ENCODE peak calls at places on chromosomes 7 and 10, in eight cellular contexts. T is left ventricle myocardium inferior, F is mucosa of descending colon, I is tibial nerve, X is GM23248, R is adrenal gland, J is A673, Y is colonic mucosa. Q is an unnamed sample. For H3K4me1, the result is how much of the 10 kb centered on the place peaks cover.

GRCh38 chr10:102612964-102613275 is 31.4 kb upstream of the TRIM8 start:
- DNase-seq in T (no peak), F (no peak), I (no peak), X (no peak), R (no peak), J (no peak), Y (peak), Q (peak)

GRCh38 chr7:31307941-31308340 is 32.6 kb downstream of the NEUROD6 start:
- DNase-seq in T (no peak), F (no peak), I (no peak), X (no peak), R (no peak), J (no peak), Y (no peak), Q (no peak)

GRCh38 chr7:47627580-47628283 is 45.8 kb upstream of the TNS3 start:
- DNase-seq in T (no peak), F (no peak), I (no peak), X (no peak), R (no peak), J (no peak), Y (no peak), Q (no peak)

GRCh38 chr10:85976267-85976793 is 390.3 kb downstream of the GRID1 start:
- DNase-seq in T (no peak), F (no peak), I (no peak), X (no peak), R (no peak), J (no peak), Y (no peak), Q (no peak)

GRCh38 chr7:952548-953441 is 1.7 kb downstream of the ADAP1 start:
- DNase-seq in T (peak), F (peak), I (no peak), X (no peak), R (no peak), J (no peak), Y (no peak), Q (no peak)

GRCh38 chr7:156607332-156608175 is 33.0 kb upstream of the RNF32 start:
- DNase-seq in T (no peak), F (no peak), I (no peak), X (peak), R (no peak), J (no peak), Y (no peak), Q (no peak)

GRCh38 chr7:17802056-17802455 is 138.2 kb downstream of the SNX13 start:
- DNase-seq in T (no peak), F (no peak), I (no peak), X (peak), R (no peak), J (no peak), Y (no peak), Q (no peak)

GRCh38 chr7:141649865-141650499 is 52.0 kb downstream of the DENND11 start:
- DNase-seq in T (no peak), F (peak), I (no peak), X (peak), R (peak), J (peak), Y (peak), Q (no peak)

GRCh38 chr7:3112499-3113134 is 69.0 kb upstream of the CARD11 start:
- DNase-seq in T (no peak), F (no peak), I (no peak), X (no peak), R (no peak), J (peak), Y (no peak), Q (no peak)

GRCh38 chr10:61815505-61815904 is 86.0 kb upstream of the ARID5B start:
- DNase-seq in T (no peak), F (no peak), I (no peak), X (no peak), R (no peak), J (peak), Y (no peak), Q (no peak)

GRCh38 chr10:128431997-128432396 is 305.8 kb upstream of the MKI67 start:
- DNase-seq in T (no peak), F (no peak), I (no peak), X (no peak), R (no peak), J (no peak), Y (no peak), Q (no peak)
- H3K4me1 ChIP-seq in T (under half), F (under half), I (under half), X (under half), R (under half), J (under half), Y (under half), Q (under half)

DNA sequence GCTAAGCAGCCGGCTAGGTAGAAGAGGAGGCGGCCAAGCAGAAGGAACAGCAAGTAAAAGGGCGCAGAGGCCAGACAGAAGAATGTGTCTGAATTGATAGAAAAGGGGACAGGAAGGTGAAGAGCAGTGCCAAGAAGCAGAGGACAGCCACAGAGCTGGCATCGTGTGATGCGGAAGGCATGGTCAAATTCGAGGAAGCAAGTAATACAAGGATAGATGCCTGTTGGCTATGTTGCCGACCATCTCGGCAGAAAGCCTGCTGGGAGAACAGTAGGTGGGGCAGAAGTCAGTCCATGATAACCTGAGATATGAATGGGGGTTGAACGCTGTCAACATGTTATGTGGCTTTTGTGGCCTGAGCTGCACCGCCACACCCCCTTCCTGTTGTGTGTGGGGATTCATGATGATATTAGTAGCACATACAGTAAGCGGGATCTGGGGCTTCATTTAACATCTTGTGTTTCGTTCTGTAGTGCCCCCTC is 25.7 kb downstream of the ST8SIA6 start:
- DNase-seq in T (no peak), F (peak), I (no peak), X (no peak), R (no peak), J (no peak), Y (no peak), Q (peak)
- H3K4me1 ChIP-seq in T (under half), F (under half), I (under half), X (under half), R (under half), J (under half), Y (under half), Q (under half)

GRCh38 chr10:110861930-110862677 is 9.6 kb upstream of the PDCD4 start:
- DNase-seq in T (no peak), F (no peak), I (no peak), X (peak), R (no peak), J (no peak), Y (no peak), Q (no peak)

GRCh38 chr10:110863956-110864355 is 7.8 kb upstream of the PDCD4 start:
- DNase-seq in T (no peak), F (no peak), I (no peak), X (no peak), R (no peak), J (no peak), Y (no peak), Q (no peak)

GRCh38 chr10:110861476-110861875 is 10.3 kb upstream of the PDCD4 start:
- DNase-seq in T (no peak), F (no peak), I (no peak), X (no peak), R (no peak), J (no peak), Y (no peak), Q (no peak)

GRCh38 chr10:110863361-110863760 is 8.4 kb upstream of the PDCD4 start:
- DNase-seq in T (no peak), F (no peak), I (no peak), X (peak), R (no peak), J (no peak), Y (no peak), Q (no peak)

GRCh38 chr10:110862961-110863360 is 8.8 kb upstream of the PDCD4 start:
- DNase-seq in T (no peak), F (no peak), I (no peak), X (no peak), R (no peak), J (no peak), Y (no peak), Q (no peak)
- H3K4me1 ChIP-seq in T (under half), F (half or more), I (half or more), X (under half), R (under half), J (under half), Y (under half), Q (half or more)

DNA sequence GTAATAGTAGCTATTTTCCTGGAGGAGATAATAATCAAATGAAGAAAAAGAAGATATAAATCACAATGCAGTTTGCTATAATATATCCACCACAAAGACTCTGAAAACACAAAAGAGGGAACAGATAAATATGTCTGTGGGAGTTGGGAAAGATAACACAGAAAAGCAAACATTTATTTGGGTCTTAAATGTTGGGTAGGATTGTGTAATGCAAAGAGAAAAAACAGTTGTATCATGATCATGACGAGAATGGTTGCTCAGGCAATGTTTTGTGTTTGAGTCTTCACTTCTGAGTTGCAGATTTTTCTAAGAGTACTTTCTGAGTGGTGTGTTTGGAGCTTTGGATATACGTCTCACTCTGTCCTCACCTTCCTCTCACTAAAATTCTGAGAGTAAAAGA is 437.5 kb downstream of the TFEC start:
- DNase-seq in T (no peak), F (no peak), I (no peak), X (no peak), R (no peak), J (no peak), Y (no peak), Q (no peak)
- H3K4me1 ChIP-seq in T (under half), F (under half), I (under half), X (under half), R (under half), J (under half), Y (under half), Q (under half)

GRCh38 chr10:26478061-26478460 is 39.9 kb downstream of the APBB1IP start:
- DNase-seq in T (no peak), F (no peak), I (no peak), X (no peak), R (no peak), J (no peak), Y (no peak), Q (no peak)

GRCh38 chr10:26481914-26482550 is 43.9 kb downstream of the APBB1IP start:
- DNase-seq in T (no peak), F (no peak), I (no peak), X (no peak), R (no peak), J (no peak), Y (no peak), Q (no peak)

GRCh38 chr10:26483554-26483953 is 45.4 kb downstream of the APBB1IP start:
- DNase-seq in T (no peak), F (no peak), I (no peak), X (no peak), R (no peak), J (no peak), Y (no peak), Q (no peak)

GRCh38 chr10:26479766-26480492 is 41.8 kb downstream of the APBB1IP start:
- DNase-seq in T (no peak), F (no peak), I (no peak), X (no peak), R (no peak), J (no peak), Y (no peak), Q (peak)

DNA sequence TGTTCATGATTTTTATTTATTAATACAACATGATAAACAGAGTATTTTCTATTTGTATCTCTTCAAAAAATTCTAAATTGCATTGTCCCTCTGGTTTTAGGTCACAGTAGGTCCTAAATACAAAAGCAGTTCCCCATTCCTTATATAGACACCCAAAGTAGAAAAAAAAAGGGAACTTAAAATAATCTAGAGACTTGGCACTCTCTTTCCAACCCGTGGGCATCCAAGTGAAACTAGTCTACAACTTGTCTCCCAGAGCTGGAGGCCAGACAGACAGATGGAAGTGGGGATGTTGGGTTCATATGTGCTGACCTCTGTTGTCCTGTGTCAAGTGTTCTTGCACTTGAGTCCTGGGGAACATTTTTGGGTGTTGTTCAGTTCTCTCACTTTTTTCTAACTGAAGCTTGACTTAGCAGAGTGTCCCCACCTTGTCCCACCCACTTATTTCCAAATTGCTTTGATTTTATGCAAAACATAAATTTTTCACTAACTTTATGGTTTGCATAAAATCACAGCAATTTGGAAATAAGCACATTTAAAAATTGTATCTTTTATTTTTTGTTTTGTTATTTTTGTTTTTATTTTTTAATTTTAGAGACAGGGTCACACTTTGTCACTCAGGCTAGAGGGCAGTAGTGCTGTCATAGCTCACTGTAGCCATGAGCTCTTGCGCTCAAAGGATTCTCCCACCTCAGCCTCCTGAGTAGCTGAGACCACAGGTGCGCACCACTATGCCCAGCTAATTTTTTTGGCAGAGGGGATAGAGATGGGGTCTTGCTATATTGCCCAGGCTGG is 43.0 kb downstream of the APBB1IP start:
- DNase-seq in T (no peak), F (no peak), I (no peak), X (no peak), R (no peak), J (no peak), Y (no peak), Q (no peak)
- H3K4me1 ChIP-seq in T (under half), F (under half), I (under half), X (under half), R (under half), J (under half), Y (under half), Q (half or more)

GRCh38 chr7:42232275-42232674 is 4.7 kb downstream of the GLI3 start:
- DNase-seq in T (no peak), F (no peak), I (no peak), X (peak), R (no peak), J (peak), Y (no peak), Q (no peak)

GRCh38 chr7:42235734-42236133 is 1.3 kb downstream of the GLI3 start:
- DNase-seq in T (no peak), F (no peak), I (no peak), X (peak), R (peak), J (peak), Y (no peak), Q (no peak)

GRCh38 chr7:42233166-42233565 is 3.8 kb downstream of the GLI3 start:
- DNase-seq in T (no peak), F (no peak), I (no peak), X (peak), R (no peak), J (peak), Y (no peak), Q (no peak)

GRCh38 chr7:42234736-42235135 is 2.3 kb downstream of the GLI3 start:
- DNase-seq in T (no peak), F (no peak), I (no peak), X (no peak), R (no peak), J (no peak), Y (no peak), Q (no peak)

DNA sequence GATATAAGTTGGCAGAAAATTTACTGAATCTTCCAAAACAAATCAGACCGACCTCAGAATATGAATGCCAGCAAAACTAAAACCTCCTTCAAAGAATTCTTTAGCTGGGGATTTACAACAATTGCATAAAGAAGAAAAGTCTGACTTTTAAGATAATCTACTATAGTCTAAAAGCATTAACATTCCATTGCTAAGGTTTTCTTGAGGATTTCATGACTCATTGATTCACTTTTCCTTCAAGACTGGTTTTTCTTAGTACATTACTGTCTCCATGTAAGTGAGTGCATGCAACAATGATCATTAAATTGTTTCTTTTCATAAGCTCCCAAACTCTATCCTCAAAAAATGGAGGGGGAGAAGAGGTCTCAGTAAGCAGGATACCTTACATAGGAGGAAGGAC is 3.1 kb downstream of the GLI3 start:
- DNase-seq in T (no peak), F (no peak), I (no peak), X (peak), R (no peak), J (peak), Y (no peak), Q (no peak)
- H3K4me1 ChIP-seq in T (under half), F (under half), I (under half), X (under half), R (under half), J (half or more), Y (under half), Q (under half)

GRCh38 chr10:79321494-79321882 is 25.8 kb upstream of the PPIF start:
- DNase-seq in T (no peak), F (no peak), I (no peak), X (no peak), R (no peak), J (no peak), Y (no peak), Q (peak)

GRCh38 chr10:79321951-79322350 is 25.3 kb upstream of the PPIF start:
- DNase-seq in T (no peak), F (no peak), I (no peak), X (no peak), R (no peak), J (no peak), Y (no peak), Q (no peak)

GRCh38 chr10:79324032-79324695 is 23.1 kb upstream of the PPIF start:
- DNase-seq in T (no peak), F (no peak), I (no peak), X (no peak), R (no peak), J (no peak), Y (no peak), Q (peak)

GRCh38 chr10:79323602-79324001 is 23.7 kb upstream of the PPIF start:
- DNase-seq in T (no peak), F (no peak), I (no peak), X (no peak), R (no peak), J (no peak), Y (no peak), Q (no peak)

DNA sequence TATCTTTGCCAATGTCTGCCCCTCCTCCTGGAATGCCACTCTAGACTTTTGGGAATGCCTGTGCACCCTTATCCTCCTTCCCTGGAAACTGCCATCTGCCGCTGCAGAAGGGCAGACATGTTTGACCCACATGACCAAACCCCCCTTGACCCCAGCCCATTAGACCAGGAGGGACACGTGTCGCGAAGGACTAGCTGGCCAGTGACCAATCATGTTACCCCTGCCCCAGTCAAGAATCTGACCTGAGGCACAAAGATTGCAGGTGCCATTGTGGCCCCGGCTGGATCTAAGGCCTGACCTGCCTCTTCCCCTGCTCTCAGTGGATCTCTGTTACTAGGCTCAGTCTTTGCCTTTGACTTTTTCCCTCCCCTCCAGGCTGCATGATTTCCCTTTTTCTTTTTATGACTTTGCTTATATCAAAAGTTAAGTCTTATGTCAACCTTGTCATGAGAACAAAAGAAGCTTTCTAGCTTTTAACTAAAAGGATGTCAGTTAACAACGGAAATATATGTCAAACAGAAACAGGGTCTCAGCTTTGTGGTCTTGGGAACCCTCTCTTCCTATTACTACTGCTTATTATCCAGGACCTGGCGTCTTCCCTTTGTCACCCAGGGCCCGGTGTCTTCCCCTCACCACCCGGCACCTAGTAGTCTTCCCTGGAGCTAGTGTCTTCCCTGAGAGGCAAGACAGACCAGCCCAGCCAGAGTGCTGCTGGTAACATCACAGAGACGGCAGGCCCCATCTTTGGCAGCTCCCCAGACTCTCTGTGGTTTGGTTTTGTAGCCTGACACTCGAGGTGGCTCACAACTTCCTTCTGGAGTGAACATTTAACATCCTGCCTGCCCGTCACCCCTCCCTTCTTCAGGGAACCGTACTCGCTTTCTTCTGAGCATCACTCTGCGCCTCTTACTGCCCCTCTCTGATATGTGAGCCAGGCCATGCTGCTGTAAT is 24.4 kb upstream of the PPIF start:
- DNase-seq in T (no peak), F (peak), I (no peak), X (peak), R (no peak), J (no peak), Y (peak), Q (peak)
- H3K4me1 ChIP-seq in T (under half), F (under half), I (under half), X (half or more), R (under half), J (under half), Y (under half), Q (under half)